ENCODE peak calls at places on chromosome 1, in six cellular contexts. One of them, this sample, is unnamed.

GRCh38 chr1:46508760-46509159 is 19.1 kb downstream of the DMBX1 start:
- DNase-seq in GM12891: no peak
- DNase-seq in H1: no peak
- DNase-seq in HepG2: no peak
- DNase-seq in K562: peak
- DNase-seq in GM12878: no peak
- DNase-seq in this sample: no peak

GRCh38 chr1:60847855-60848582 is 234.3 kb upstream of the NFIA start:
- DNase-seq in GM12891: no peak
- DNase-seq in H1: no peak
- DNase-seq in HepG2: no peak
- DNase-seq in K562: no peak
- DNase-seq in GM12878: no peak
- DNase-seq in this sample: no peak

GRCh38 chr1:84583648-84584047 is 9.4 kb upstream of the CTBS start:
- DNase-seq in GM12891: no peak
- DNase-seq in H1: no peak
- DNase-seq in HepG2: no peak
- DNase-seq in K562: no peak
- DNase-seq in GM12878: no peak
- DNase-seq in this sample: no peak

GRCh38 chr1:11245248-11245647 is 17.1 kb downstream of the MTOR start:
- DNase-seq in GM12891: no peak
- DNase-seq in H1: no peak
- DNase-seq in HepG2: no peak
- DNase-seq in K562: no peak
- DNase-seq in GM12878: no peak
- DNase-seq in this sample: no peak

GRCh38 chr1:226355679-226356583 is 47.0 kb upstream of the LIN9 start:
- DNase-seq in GM12891: no peak
- DNase-seq in H1: no peak
- DNase-seq in HepG2: no peak
- DNase-seq in K562: no peak
- DNase-seq in GM12878: no peak
- DNase-seq in this sample: no peak

GRCh38 chr1:36023098-36023769 is 60.7 kb upstream of the TEKT2 start:
- DNase-seq in GM12891: peak
- DNase-seq in H1: no peak
- DNase-seq in HepG2: no peak
- DNase-seq in K562: no peak
- DNase-seq in GM12878: peak
- DNase-seq in this sample: no peak

GRCh38 chr1:201180901-201181300 is 9.7 kb upstream of the IGFN1 start:
- DNase-seq in GM12891: no peak
- DNase-seq in H1: no peak
- DNase-seq in HepG2: no peak
- DNase-seq in K562: no peak
- DNase-seq in GM12878: no peak
- DNase-seq in this sample: no peak

GRCh38 chr1:239676522-239677273 is 290.3 kb downstream of the CHRM3 start:
- DNase-seq in GM12891: no peak
- DNase-seq in H1: no peak
- DNase-seq in HepG2: no peak
- DNase-seq in K562: no peak
- DNase-seq in GM12878: no peak
- DNase-seq in this sample: no peak

GRCh38 chr1:183022202-183023145 is 746 bp upstream of the LAMC1 start:
- DNase-seq in GM12891: peak
- DNase-seq in H1: peak
- DNase-seq in HepG2: peak
- DNase-seq in K562: peak
- DNase-seq in GM12878: peak
- DNase-seq in this sample: peak

GRCh38 chr1:11707621-11708276 is 16.2 kb downstream of the DRAXIN start:
- DNase-seq in GM12891: no peak
- DNase-seq in H1: no peak
- DNase-seq in HepG2: peak
- DNase-seq in K562: peak
- DNase-seq in GM12878: no peak
- DNase-seq in this sample: no peak

GRCh38 chr1:181784039-181784683 is 277.4 kb downstream of the ZNF648 start:
- DNase-seq in GM12891: no peak
- DNase-seq in H1: no peak
- DNase-seq in HepG2: no peak
- DNase-seq in K562: no peak
- DNase-seq in GM12878: no peak
- DNase-seq in this sample: no peak

GRCh38 chr1:207841907-207842306 is 69.0 kb downstream of the CD34 start:
- DNase-seq in GM12891: no peak
- DNase-seq in H1: no peak
- DNase-seq in HepG2: no peak
- DNase-seq in K562: no peak
- DNase-seq in GM12878: no peak
- DNase-seq in this sample: no peak

GRCh38 chr1:203584040-203584439 is 42.6 kb upstream of the ATP2B4 start:
- DNase-seq in GM12891: no peak
- DNase-seq in H1: no peak
- DNase-seq in HepG2: no peak
- DNase-seq in K562: no peak
- DNase-seq in GM12878: no peak
- DNase-seq in this sample: no peak

GRCh38 chr1:40391688-40392145 is 18.2 kb downstream of the SMAP2 start:
- DNase-seq in GM12891: no peak
- DNase-seq in H1: no peak
- DNase-seq in HepG2: no peak
- DNase-seq in K562: no peak
- DNase-seq in GM12878: no peak
- DNase-seq in this sample: no peak

GRCh38 chr1:226063362-226064167 is 1.0 kb downstream of the H3-3A start:
- DNase-seq in GM12891: no peak
- DNase-seq in H1: peak
- DNase-seq in HepG2: peak
- DNase-seq in K562: no peak
- DNase-seq in GM12878: no peak
- DNase-seq in this sample: no peak

GRCh38 chr1:56472860-56473259 is 106.5 kb downstream of the PLPP3 start:
- DNase-seq in GM12891: peak
- DNase-seq in H1: no peak
- DNase-seq in HepG2: no peak
- DNase-seq in K562: no peak
- DNase-seq in GM12878: peak
- DNase-seq in this sample: peak

GRCh38 chr1:56473582-56474270 is 105.6 kb downstream of the PLPP3 start:
- DNase-seq in GM12891: no peak
- DNase-seq in H1: no peak
- DNase-seq in HepG2: no peak
- DNase-seq in K562: no peak
- DNase-seq in GM12878: no peak
- DNase-seq in this sample: no peak

GRCh38 chr1:56481140-56481694 is 98.1 kb downstream of the PLPP3 start:
- DNase-seq in GM12891: no peak
- DNase-seq in H1: no peak
- DNase-seq in HepG2: no peak
- DNase-seq in K562: no peak
- DNase-seq in GM12878: no peak
- DNase-seq in this sample: no peak

GRCh38 chr1:56478734-56479133 is 100.6 kb downstream of the PLPP3 start:
- DNase-seq in GM12891: no peak
- DNase-seq in H1: no peak
- DNase-seq in HepG2: no peak
- DNase-seq in K562: no peak
- DNase-seq in GM12878: no peak
- DNase-seq in this sample: no peak

DNA sequence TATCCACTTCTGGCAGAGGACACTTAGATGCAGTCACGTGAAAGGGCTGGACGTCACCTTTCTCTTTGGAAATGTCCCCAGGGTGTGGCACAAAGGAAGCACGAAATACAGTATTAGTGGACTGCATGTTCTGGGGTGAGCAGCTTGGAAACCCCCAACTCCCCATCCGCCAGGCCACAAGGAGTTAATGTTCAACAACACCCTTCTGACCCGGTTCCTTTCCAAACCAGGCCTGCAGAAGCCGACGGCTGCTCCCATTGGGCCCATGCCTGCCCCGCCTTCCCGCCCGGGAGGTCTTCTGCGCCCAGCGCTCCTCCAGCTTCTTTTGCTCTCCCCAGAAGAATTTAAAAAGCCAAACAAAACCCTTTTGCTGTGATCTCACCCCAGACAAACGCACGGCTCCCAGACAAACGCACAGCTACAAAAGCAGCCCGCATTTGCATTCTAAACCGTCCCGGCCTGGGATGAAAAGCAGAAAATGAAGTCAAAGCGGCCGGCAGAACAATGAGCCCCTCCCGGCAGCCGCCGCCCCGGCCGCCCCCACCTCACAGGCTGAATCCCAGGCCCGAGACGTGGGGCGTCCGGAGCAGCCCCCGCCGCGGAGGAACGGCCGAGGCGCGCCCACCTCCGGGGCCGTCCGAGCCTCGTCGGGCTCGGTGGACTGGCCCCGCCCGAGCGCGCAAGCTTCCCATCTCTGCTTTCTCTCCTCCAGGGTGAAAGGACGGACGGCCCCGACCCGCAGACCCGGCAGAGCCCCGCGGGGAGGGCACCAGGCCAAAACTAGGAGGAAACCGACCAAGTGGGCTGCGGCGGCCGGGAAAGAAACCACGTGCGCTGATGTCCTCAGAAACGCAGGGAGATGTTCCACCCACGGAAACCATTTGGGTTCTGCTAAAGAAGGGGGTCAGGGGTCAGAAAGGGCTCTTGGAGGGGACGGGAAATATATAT is 101.9 kb downstream of the PLPP3 start:
- DNase-seq in GM12891: no peak
- DNase-seq in H1: peak
- DNase-seq in HepG2: peak
- DNase-seq in K562: no peak
- DNase-seq in GM12878: peak
- DNase-seq in this sample: no peak
- TF ChIP-seq POLR2A in GM12891: no peak
- TF ChIP-seq POLR2A in H1: no peak
- TF ChIP-seq POLR2A in HepG2: peak
- TF ChIP-seq POLR2A in K562: no peak
- TF ChIP-seq POLR2A in GM12878: no peak
- TF ChIP-seq POLR2A in this sample: no peak

GRCh38 chr1:94119306-94119705 is 1.6 kb downstream of the ABCA4 start:
- DNase-seq in GM12891: no peak
- DNase-seq in H1: no peak
- DNase-seq in HepG2: no peak
- DNase-seq in K562: no peak
- DNase-seq in GM12878: no peak
- DNase-seq in this sample: no peak

GRCh38 chr1:94117250-94117851 is 3.6 kb downstream of the ABCA4 start:
- DNase-seq in GM12891: no peak
- DNase-seq in H1: no peak
- DNase-seq in HepG2: no peak
- DNase-seq in K562: no peak
- DNase-seq in GM12878: no peak
- DNase-seq in this sample: no peak

GRCh38 chr1:94119796-94120590 is 955 bp downstream of the ABCA4 start:
- DNase-seq in GM12891: no peak
- DNase-seq in H1: no peak
- DNase-seq in HepG2: no peak
- DNase-seq in K562: no peak
- DNase-seq in GM12878: no peak
- DNase-seq in this sample: no peak

GRCh38 chr1:94118013-94118412 is 2.9 kb downstream of the ABCA4 start:
- DNase-seq in GM12891: no peak
- DNase-seq in H1: no peak
- DNase-seq in HepG2: no peak
- DNase-seq in K562: no peak
- DNase-seq in GM12878: no peak
- DNase-seq in this sample: no peak

DNA sequence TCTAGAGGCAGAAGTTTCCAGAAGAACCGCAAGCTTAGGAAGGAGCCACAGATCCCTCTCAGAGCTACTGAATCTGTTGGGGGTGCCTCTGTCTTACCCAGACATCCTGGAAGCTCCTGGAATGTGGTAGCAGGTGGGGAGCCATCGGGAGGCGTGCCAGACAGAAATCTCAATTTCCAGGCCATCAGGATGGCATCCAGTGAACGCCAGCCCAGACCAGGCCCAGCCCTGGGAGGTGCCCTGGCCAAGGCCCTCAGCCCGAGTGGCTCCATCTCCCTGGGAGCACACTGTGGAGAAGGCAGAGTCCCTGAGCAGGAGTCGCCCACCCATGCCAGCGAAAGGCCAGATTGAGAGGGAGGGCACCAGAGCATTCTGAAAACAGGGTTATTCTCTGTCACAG is 2.5 kb downstream of the ABCA4 start:
- DNase-seq in GM12891: no peak
- DNase-seq in H1: no peak
- DNase-seq in HepG2: no peak
- DNase-seq in K562: no peak
- DNase-seq in GM12878: no peak
- DNase-seq in this sample: no peak
- TF ChIP-seq TAF1 in GM12891: no peak
- TF ChIP-seq TAF1 in H1: no peak
- TF ChIP-seq TAF1 in HepG2: no peak
- TF ChIP-seq TAF1 in K562: no peak
- TF ChIP-seq TAF1 in GM12878: no peak
- TF ChIP-seq TAF1 in this sample: no peak

DNA sequence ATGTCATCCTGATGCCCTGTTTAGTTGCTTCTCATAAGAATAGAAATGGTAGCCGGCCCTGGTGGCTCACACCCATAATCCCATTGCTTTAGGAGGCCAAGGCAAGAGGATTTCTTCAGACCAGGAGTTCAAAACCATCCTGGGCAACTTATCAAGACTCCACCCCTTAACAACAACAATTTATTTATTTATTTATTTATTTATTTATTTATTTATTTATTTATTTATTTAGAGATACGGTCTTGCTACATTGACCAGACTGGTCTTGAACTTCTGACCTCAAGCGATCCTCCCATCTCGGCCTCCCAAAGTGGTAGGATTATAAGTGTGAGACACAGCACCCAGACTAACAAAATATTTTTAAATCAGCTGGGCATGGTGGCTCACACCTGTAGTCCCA is 4.0 kb downstream of the MT1HL1 start:
- DNase-seq in GM12891: no peak
- DNase-seq in H1: no peak
- DNase-seq in HepG2: no peak
- DNase-seq in K562: no peak
- DNase-seq in GM12878: no peak
- DNase-seq in this sample: no peak
- TF ChIP-seq POLR2AphosphoS5 in GM12891: no peak
- TF ChIP-seq POLR2AphosphoS5 in H1: no peak
- TF ChIP-seq POLR2AphosphoS5 in HepG2: no peak
- TF ChIP-seq POLR2AphosphoS5 in K562: no peak
- TF ChIP-seq POLR2AphosphoS5 in GM12878: no peak
- TF ChIP-seq POLR2AphosphoS5 in this sample: no peak

DNA sequence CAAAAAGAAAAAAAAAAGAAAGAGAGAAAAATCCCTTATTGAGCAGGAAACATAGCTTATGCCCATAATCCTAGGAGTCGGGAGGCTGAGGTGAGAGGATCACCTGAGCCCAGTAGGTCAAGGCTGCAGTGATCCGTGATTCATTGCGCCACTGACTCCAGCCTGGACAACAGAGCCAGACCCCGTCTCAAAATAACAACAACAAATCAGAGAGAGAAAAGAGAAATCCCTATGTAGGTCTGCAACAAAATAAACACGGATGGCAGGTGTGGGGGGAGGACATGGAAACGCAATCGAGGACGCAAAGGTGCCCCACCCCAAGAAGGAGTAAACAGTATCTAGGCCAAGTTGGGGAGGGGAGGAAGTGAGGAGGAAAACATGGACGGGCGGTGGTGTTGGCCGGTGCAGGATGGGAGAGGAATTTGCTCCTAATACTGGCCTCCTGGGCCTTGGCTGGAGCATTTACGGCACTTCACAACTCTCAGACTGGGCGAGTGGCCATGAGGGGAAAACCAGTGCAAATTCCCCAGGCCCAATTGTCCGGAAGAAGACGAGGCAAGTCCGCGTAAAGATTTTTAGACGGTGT is 612 bp upstream of the CHTOP start:
- DNase-seq in GM12891: no peak
- DNase-seq in H1: no peak
- DNase-seq in HepG2: no peak
- DNase-seq in K562: peak
- DNase-seq in GM12878: no peak
- DNase-seq in this sample: no peak
- TF ChIP-seq POLR2A in GM12891: no peak
- TF ChIP-seq POLR2A in H1: no peak
- TF ChIP-seq POLR2A in HepG2: no peak
- TF ChIP-seq POLR2A in K562: no peak
- TF ChIP-seq POLR2A in GM12878: no peak
- TF ChIP-seq POLR2A in this sample: no peak

This sample was measured in GM12892.